ENCODE peak calls at places on chromosomes 4 and X, in four cellular contexts. One of them, this sample, is unnamed.

GRCh38 chr4:109683621-109684253 is 19.5 kb downstream of the CASP6 start:
- DNase-seq in stimulated activated naive B cell treated with anti-CD40 and anti-IgM and Interleukin-4, amounts not matched to agents 10 μg/mL and 1 μg/mL and 100 μg/mL, for 72 hours: no peak
- DNase-seq in NCI-H774: no peak
- DNase-seq in cerebellar cortex: no peak
- DNase-seq in this sample: no peak

GRCh38 chr4:137960371-137961050 is 281.6 kb downstream of the SLC7A11 start:
- DNase-seq in stimulated activated naive B cell treated with anti-CD40 and anti-IgM and Interleukin-4, amounts not matched to agents 10 μg/mL and 1 μg/mL and 100 μg/mL, for 72 hours: no peak
- DNase-seq in NCI-H774: no peak
- DNase-seq in cerebellar cortex: no peak
- DNase-seq in this sample: peak

GRCh38 chr4:121950680-121951569 is 935 bp downstream of the TRPC3 start:
- DNase-seq in stimulated activated naive B cell treated with anti-CD40 and anti-IgM and Interleukin-4, amounts not matched to agents 10 μg/mL and 1 μg/mL and 100 μg/mL, for 72 hours: no peak
- DNase-seq in NCI-H774: no peak
- DNase-seq in cerebellar cortex: no peak
- DNase-seq in this sample: no peak

GRCh38 chr4:126396703-126397102 is 1081.9 kb downstream of the FAT4 start:
- DNase-seq in stimulated activated naive B cell treated with anti-CD40 and anti-IgM and Interleukin-4, amounts not matched to agents 10 μg/mL and 1 μg/mL and 100 μg/mL, for 72 hours: no peak
- DNase-seq in NCI-H774: no peak
- DNase-seq in cerebellar cortex: no peak
- DNase-seq in this sample: no peak

GRCh38 chr4:188161167-188161566 is 21.9 kb downstream of the TRIML1 start:
- DNase-seq in stimulated activated naive B cell treated with anti-CD40 and anti-IgM and Interleukin-4, amounts not matched to agents 10 μg/mL and 1 μg/mL and 100 μg/mL, for 72 hours: no peak
- DNase-seq in NCI-H774: no peak
- DNase-seq in cerebellar cortex: no peak
- DNase-seq in this sample: no peak

GRCh38 chr4:68299492-68300457 is 50.1 kb downstream of the YTHDC1 start:
- DNase-seq in stimulated activated naive B cell treated with anti-CD40 and anti-IgM and Interleukin-4, amounts not matched to agents 10 μg/mL and 1 μg/mL and 100 μg/mL, for 72 hours: no peak
- DNase-seq in NCI-H774: no peak
- DNase-seq in cerebellar cortex: no peak
- DNase-seq in this sample: no peak

GRCh38 chr4:108889696-108890475 is 127.0 kb upstream of the ETNPPL start:
- DNase-seq in stimulated activated naive B cell treated with anti-CD40 and anti-IgM and Interleukin-4, amounts not matched to agents 10 μg/mL and 1 μg/mL and 100 μg/mL, for 72 hours: no peak
- DNase-seq in NCI-H774: no peak
- DNase-seq in cerebellar cortex: no peak
- DNase-seq in this sample: no peak

GRCh38 chrX:23434356-23434884 is 99.8 kb downstream of the PTCHD1 start:
- DNase-seq in stimulated activated naive B cell treated with anti-CD40 and anti-IgM and Interleukin-4, amounts not matched to agents 10 μg/mL and 1 μg/mL and 100 μg/mL, for 72 hours: no peak
- DNase-seq in NCI-H774: no peak
- DNase-seq in cerebellar cortex: peak
- DNase-seq in this sample: peak

GRCh38 chr4:83128235-83128929 is 13.9 kb upstream of the PLAC8 start:
- DNase-seq in stimulated activated naive B cell treated with anti-CD40 and anti-IgM and Interleukin-4, amounts not matched to agents 10 μg/mL and 1 μg/mL and 100 μg/mL, for 72 hours: no peak
- DNase-seq in NCI-H774: no peak
- DNase-seq in cerebellar cortex: no peak
- DNase-seq in this sample: no peak

GRCh38 chr4:183876268-183876934 is 28.7 kb upstream of the STOX2 start:
- DNase-seq in stimulated activated naive B cell treated with anti-CD40 and anti-IgM and Interleukin-4, amounts not matched to agents 10 μg/mL and 1 μg/mL and 100 μg/mL, for 72 hours: no peak
- DNase-seq in NCI-H774: peak
- DNase-seq in cerebellar cortex: peak
- DNase-seq in this sample: peak

GRCh38 chrX:107119281-107119680 is 659 bp upstream of the RBM41 start:
- DNase-seq in stimulated activated naive B cell treated with anti-CD40 and anti-IgM and Interleukin-4, amounts not matched to agents 10 μg/mL and 1 μg/mL and 100 μg/mL, for 72 hours: no peak
- DNase-seq in NCI-H774: no peak
- DNase-seq in cerebellar cortex: no peak
- DNase-seq in this sample: no peak

GRCh38 chr4:20813698-20814097 is 113.4 kb downstream of the PACRGL start:
- DNase-seq in stimulated activated naive B cell treated with anti-CD40 and anti-IgM and Interleukin-4, amounts not matched to agents 10 μg/mL and 1 μg/mL and 100 μg/mL, for 72 hours: no peak
- DNase-seq in NCI-H774: no peak
- DNase-seq in cerebellar cortex: peak
- DNase-seq in this sample: peak